ENCODE peak calls at places on chromosomes 4 and X, in ten cellular contexts. O is tibial nerve, Y is body of pancreas, L is transverse colon, M is Peyer's patch, Q is stomach, G is sigmoid colon, S is heart left ventricle, T is testis, C is suprapubic skin. D is an unnamed sample. For H3K36me3 and H3K4me1, the result is how much of the 10 kb centered on the place peaks cover.

GRCh38 chr4:6873792-6874461 is 35.7 kb upstream of the TBC1D14 start:
- DNase-seq in M (peak), Y (peak), S (peak), Q (peak), O (peak), T (peak), G (peak), L (peak), C (no peak), D (peak)

GRCh38 chr4:98656443-98656842 is 2.0 kb downstream of the TSPAN5 start:
- DNase-seq in L (no peak), C (no peak), M (no peak), O (no peak), S (no peak), G (no peak), Q (no peak), Y (no peak), T (no peak), D (no peak)

GRCh38 chrX:24561121-24561520 is 86.0 kb downstream of the PCYT1B start:
- DNase-seq in Q (no peak), T (no peak), Y (no peak), O (no peak), L (no peak), G (no peak), S (no peak), C (no peak), M (no peak), D (no peak)

GRCh38 chr4:10093801-10094552 is 22.6 kb downstream of the WDR1 start:
- DNase-seq in M (no peak), C (no peak), G (no peak), Q (no peak), O (no peak), T (no peak), Y (no peak), L (no peak), S (peak), D (no peak)

GRCh38 chr4:69995526-69996016 is at the start of gene STATH:
- DNase-seq in O (no peak), T (no peak), L (no peak), C (no peak), Y (no peak), M (no peak), S (no peak), G (no peak), Q (no peak), D (no peak)

GRCh38 chrX:49838374-49838773 is 9.3 kb downstream of the PAGE4 start:
- DNase-seq in C (no peak), O (peak), S (no peak), T (peak), G (no peak), M (peak), Q (peak), L (peak), Y (peak), D (no peak)

GRCh38 chr4:184951668-184952160 is 66.6 kb upstream of the HELT start:
- DNase-seq in L (no peak), T (no peak), M (no peak), S (no peak), Y (no peak), Q (no peak), C (no peak), G (no peak), O (no peak), D (no peak)

GRCh38 chrX:37998586-37999267 is 7.6 kb upstream of the SYTL5 start:
- DNase-seq in M (no peak), O (no peak), Q (no peak), Y (no peak), T (no peak), G (no peak), L (no peak), C (no peak), S (no peak), D (no peak)

GRCh38 chr4:164428561-164428960 is 325.4 kb upstream of the SMIM31 start:
- DNase-seq in G (no peak), Q (no peak), O (no peak), T (no peak), L (no peak), S (no peak), M (no peak), Y (no peak), C (no peak), D (no peak)

GRCh38 chrX:104113237-104113965 is 1.1 kb downstream of the ZCCHC18 start:
- DNase-seq in M (peak), T (peak), Y (peak), O (no peak), L (peak), G (peak), Q (peak), C (no peak), S (peak), D (peak)

GRCh38 chr4:5757954-5758353 is 47.0 kb downstream of the EVC start:
- DNase-seq in C (no peak), G (peak), M (no peak), Q (no peak), S (no peak), O (no peak), L (no peak), Y (no peak), T (no peak), D (no peak)

GRCh38 chrX:87402256-87402655 is 115.3 kb upstream of the KLHL4 start:
- DNase-seq in O (no peak), M (no peak), G (no peak), T (no peak), L (no peak), Y (no peak), S (no peak), Q (no peak), C (no peak), D (no peak)

GRCh38 chrX:87409113-87409841 is 108.3 kb upstream of the KLHL4 start:
- DNase-seq in L (no peak), T (peak), S (peak), Y (peak), M (no peak), Q (no peak), G (peak), O (peak), C (no peak), D (peak)

GRCh38 chrX:87403551-87403950 is 114.1 kb upstream of the KLHL4 start:
- DNase-seq in M (no peak), O (no peak), L (no peak), T (no peak), S (no peak), G (no peak), Q (no peak), Y (no peak), C (no peak), D (no peak)
- H3K36me3 ChIP-seq in M (under half), O (under half), L (under half), T (under half), S (under half), G (under half), Q (under half), Y (under half), C (under half), D (under half)

GRCh38 chr4:63212075-63212474 is 1197.2 kb downstream of the TECRL start:
- DNase-seq in Y (no peak), Q (no peak), L (no peak), M (no peak), S (no peak), T (no peak), C (no peak), G (no peak), O (no peak), D (no peak)

DNA sequence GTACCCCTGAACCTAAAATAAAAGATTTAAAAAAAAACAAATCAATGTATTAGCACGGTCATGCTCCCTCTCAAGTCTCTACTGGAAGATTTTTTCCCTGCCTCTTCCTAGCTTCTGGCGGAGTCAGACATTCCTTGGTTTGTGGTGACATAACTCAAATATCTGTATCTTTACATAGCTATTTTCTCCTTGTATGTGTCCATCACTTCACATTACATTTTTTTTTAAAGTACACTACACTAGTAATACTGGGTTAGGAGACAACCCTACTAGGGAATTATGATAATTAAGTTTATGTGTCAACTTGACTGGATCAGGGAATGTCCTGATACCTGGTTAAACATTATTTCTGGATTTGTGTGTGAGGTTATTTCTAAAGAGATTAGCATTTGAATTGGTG is 1197.9 kb downstream of the TECRL start:
- DNase-seq in M (no peak), Q (no peak), T (no peak), Y (no peak), G (no peak), S (no peak), C (no peak), O (no peak), L (no peak), D (no peak)
- H3K4me1 ChIP-seq in M (under half), Q (under half), T (under half), Y (under half), G (under half), S (under half), C (under half), O (under half), L (under half), D (under half)

GRCh38 chrX:47561653-47562151 is 697 bp downstream of the ARAF start:
- DNase-seq in Y (no peak), T (no peak), O (no peak), G (no peak), S (no peak), C (no peak), L (no peak), Q (no peak), M (no peak), D (no peak)
- TF ChIP-seq POLR2A in Y (no peak), T (no peak), O (no peak), G (no peak), S (no peak), C (no peak), L (no peak), Q (no peak), M (no peak), D (no peak)

GRCh38 chrX:101602077-101602476 is 15.7 kb downstream of the ARMCX6 start:
- DNase-seq in C (no peak), Q (no peak), G (no peak), M (no peak), O (no peak), S (no peak), T (no peak), L (no peak), Y (no peak), D (no peak)
- H3K36me3 ChIP-seq in C (under half), Q (under half), G (under half), M (under half), O (under half), S (under half), T (under half), L (under half), Y (under half), D (under half)

GRCh38 chrX:68833855-68834331 is 5.1 kb downstream of the EFNB1 start:
- DNase-seq in C (no peak), T (no peak), G (peak), L (peak), M (peak), Y (no peak), O (no peak), S (no peak), Q (no peak), D (no peak)
- H3K4me1 ChIP-seq in C (under half), T (under half), G (under half), L (under half), M (under half), Y (under half), O (under half), S (under half), Q (under half), D (under half)

GRCh38 chr4:52861879-52862604 is at the start of gene RASL11B:
- DNase-seq in S (peak), Y (peak), M (peak), O (peak), L (peak), G (peak), Q (peak), C (peak), T (peak), D (peak)
- TF ChIP-seq POLR2A in S (peak), Y (peak), M (no peak), O (peak), L (peak), G (no peak), Q (no peak), C (peak), T (peak), D (no peak)

GRCh38 chr4:1960170-1960825 is 48.5 kb downstream of the NELFA start:
- DNase-seq in Y (no peak), C (no peak), M (no peak), T (peak), L (no peak), S (no peak), O (no peak), G (no peak), Q (no peak), D (no peak)

GRCh38 chr4:1961563-1961962 is 47.2 kb downstream of the NELFA start:
- DNase-seq in L (no peak), Y (no peak), M (no peak), S (no peak), G (no peak), T (no peak), O (no peak), Q (no peak), C (no peak), D (no peak)

GRCh38 chr4:1962980-1963379 is 45.8 kb downstream of the NELFA start:
- DNase-seq in L (no peak), S (no peak), Y (no peak), G (no peak), Q (no peak), T (no peak), O (no peak), M (no peak), C (no peak), D (no peak)

GRCh38 chr4:1959104-1959384 is 49.7 kb downstream of the NELFA start:
- DNase-seq in O (no peak), C (no peak), S (no peak), G (no peak), L (no peak), M (no peak), Y (no peak), Q (no peak), T (no peak), D (no peak)

GRCh38 chr4:1961038-1961437 is 47.7 kb downstream of the NELFA start:
- DNase-seq in O (no peak), T (no peak), L (no peak), Q (no peak), C (no peak), M (no peak), S (no peak), G (no peak), Y (peak), D (no peak)
- H3K36me3 ChIP-seq in O (under half), T (under half), L (under half), Q (half or more), C (half or more), M (under half), S (half or more), G (under half), Y (under half), D (under half)

GRCh38 chrX:70478521-70478920 is 33.9 kb downstream of the DLG3 start:
- DNase-seq in S (no peak), C (no peak), O (no peak), G (no peak), Q (no peak), M (no peak), L (no peak), Y (no peak), T (no peak), D (no peak)
- H3K4me1 ChIP-seq in S (under half), C (under half), O (under half), G (under half), Q (under half), M (under half), L (half or more), Y (half or more), T (under half), D (under half)

D was measured in breast epithelium.